ENCODE peak calls at places on chromosomes 16 and 17, in seven cellular contexts. One of them, this sample, is unnamed.

GRCh38 chr16:27980076-27980775 is 83.3 kb downstream of the GSG1L start:
- DNase-seq in K562: no peak
- DNase-seq in HepG2: no peak
- DNase-seq in SK-N-SH: no peak
- DNase-seq in GM12892: no peak
- DNase-seq in H1: no peak
- DNase-seq in GM12878: no peak
- DNase-seq in this sample: no peak

GRCh38 chr17:77580956-77581355 is 377.5 kb upstream of the TNRC6C start:
- DNase-seq in K562: no peak
- DNase-seq in HepG2: no peak
- DNase-seq in SK-N-SH: no peak
- DNase-seq in GM12892: no peak
- DNase-seq in H1: no peak
- DNase-seq in GM12878: no peak
- DNase-seq in this sample: no peak

GRCh38 chr17:28038802-28039600 is 3.5 kb upstream of the NLK start:
- DNase-seq in K562: no peak
- DNase-seq in HepG2: no peak
- DNase-seq in SK-N-SH: no peak
- DNase-seq in GM12892: no peak
- DNase-seq in H1: no peak
- DNase-seq in GM12878: no peak
- DNase-seq in this sample: no peak

GRCh38 chr16:22183335-22183734 is 21.0 kb downstream of the SDR42E2 start:
- DNase-seq in K562: no peak
- DNase-seq in HepG2: no peak
- DNase-seq in SK-N-SH: no peak
- DNase-seq in GM12892: no peak
- DNase-seq in H1: no peak
- DNase-seq in GM12878: no peak
- DNase-seq in this sample: no peak

GRCh38 chr16:49528035-49528434 is 154.4 kb downstream of the C16orf78 start:
- DNase-seq in K562: no peak
- DNase-seq in HepG2: no peak
- DNase-seq in SK-N-SH: peak; percentile 83
- DNase-seq in GM12892: no peak
- DNase-seq in H1: no peak
- DNase-seq in GM12878: no peak
- DNase-seq in this sample: no peak

GRCh38 chr17:17577373-17577772 is 14.1 kb downstream of the PEMT start:
- DNase-seq in K562: no peak
- DNase-seq in HepG2: no peak
- DNase-seq in SK-N-SH: no peak
- DNase-seq in GM12892: no peak
- DNase-seq in H1: no peak
- DNase-seq in GM12878: no peak
- DNase-seq in this sample: no peak

GRCh38 chr16:77430360-77430759 is 4.5 kb downstream of the ADAMTS18 start:
- DNase-seq in K562: no peak
- DNase-seq in HepG2: no peak
- DNase-seq in SK-N-SH: no peak
- DNase-seq in GM12892: no peak
- DNase-seq in H1: no peak
- DNase-seq in GM12878: no peak
- DNase-seq in this sample: no peak

GRCh38 chr16:52069866-52070265 is 477.1 kb downstream of the TOX3 start:
- DNase-seq in K562: no peak
- DNase-seq in HepG2: peak; percentile 51
- DNase-seq in SK-N-SH: peak; percentile 0
- DNase-seq in GM12892: no peak
- DNase-seq in H1: no peak
- DNase-seq in GM12878: no peak
- DNase-seq in this sample: no peak

GRCh38 chr16:49734330-49734729 is 121.6 kb downstream of the ZNF423 start:
- DNase-seq in K562: no peak
- DNase-seq in HepG2: no peak
- DNase-seq in SK-N-SH: no peak
- DNase-seq in GM12892: no peak
- DNase-seq in H1: no peak
- DNase-seq in GM12878: no peak
- DNase-seq in this sample: no peak

GRCh38 chr17:46063239-46063638 is 64.2 kb downstream of the STH start:
- DNase-seq in K562: no peak
- DNase-seq in HepG2: no peak
- DNase-seq in SK-N-SH: no peak
- DNase-seq in GM12892: no peak
- DNase-seq in H1: no peak
- DNase-seq in GM12878: no peak
- DNase-seq in this sample: no peak

GRCh38 chr16:7344806-7345416 is 12.3 kb downstream of the RBFOX1 start:
- DNase-seq in K562: no peak
- DNase-seq in HepG2: no peak
- DNase-seq in SK-N-SH: peak; percentile 23
- DNase-seq in GM12892: no peak
- DNase-seq in H1: no peak
- DNase-seq in GM12878: no peak
- DNase-seq in this sample: no peak

GRCh38 chr16:67277294-67277998 is 1.9 kb upstream of the PLEKHG4 start:
- DNase-seq in K562: peak; percentile 50
- DNase-seq in HepG2: peak; percentile 35
- DNase-seq in SK-N-SH: no peak
- DNase-seq in GM12892: no peak
- DNase-seq in H1: no peak
- DNase-seq in GM12878: no peak
- DNase-seq in this sample: no peak

GRCh38 chr17:61208301-61209098 is 191.1 kb upstream of the TBX2 start:
- DNase-seq in K562: no peak
- DNase-seq in HepG2: no peak
- DNase-seq in SK-N-SH: no peak
- DNase-seq in GM12892: no peak
- DNase-seq in H1: no peak
- DNase-seq in GM12878: no peak
- DNase-seq in this sample: no peak

GRCh38 chr17:80219013-80219776 is 938 bp downstream of the SGSH start:
- DNase-seq in K562: peak; percentile 75
- DNase-seq in HepG2: peak; percentile 53
- DNase-seq in SK-N-SH: peak; percentile 82
- DNase-seq in GM12892: peak; percentile 75
- DNase-seq in H1: no peak
- DNase-seq in GM12878: peak; percentile 66
- DNase-seq in this sample: peak; percentile 83

GRCh38 chr17:36867716-36868115 is 69.6 kb upstream of the LHX1 start:
- DNase-seq in K562: no peak
- DNase-seq in HepG2: no peak
- DNase-seq in SK-N-SH: no peak
- DNase-seq in GM12892: no peak
- DNase-seq in H1: no peak
- DNase-seq in GM12878: no peak
- DNase-seq in this sample: no peak

GRCh38 chr16:25012525-25012991 is 2.6 kb downstream of the ARHGAP17 start:
- DNase-seq in K562: no peak
- DNase-seq in HepG2: no peak
- DNase-seq in SK-N-SH: no peak
- DNase-seq in GM12892: no peak
- DNase-seq in H1: no peak
- DNase-seq in GM12878: no peak
- DNase-seq in this sample: no peak

GRCh38 chr16:25013049-25013448 is 2.1 kb downstream of the ARHGAP17 start:
- DNase-seq in K562: no peak
- DNase-seq in HepG2: no peak
- DNase-seq in SK-N-SH: no peak
- DNase-seq in GM12892: no peak
- DNase-seq in H1: no peak
- DNase-seq in GM12878: no peak
- DNase-seq in this sample: no peak

GRCh38 chr16:25011891-25012499 is 3.2 kb downstream of the ARHGAP17 start:
- DNase-seq in K562: no peak
- DNase-seq in HepG2: no peak
- DNase-seq in SK-N-SH: no peak
- DNase-seq in GM12892: no peak
- DNase-seq in H1: no peak
- DNase-seq in GM12878: no peak
- DNase-seq in this sample: no peak

GRCh38 chr16:25013751-25014499 is 1.2 kb downstream of the ARHGAP17 start:
- DNase-seq in K562: no peak
- DNase-seq in HepG2: no peak
- DNase-seq in SK-N-SH: no peak
- DNase-seq in GM12892: no peak
- DNase-seq in H1: no peak
- DNase-seq in GM12878: peak; percentile 80
- DNase-seq in this sample: no peak

GRCh38 chr16:25014500-25015147 is 545 bp downstream of the ARHGAP17 start:
- DNase-seq in K562: peak; percentile 50
- DNase-seq in HepG2: peak; percentile 59
- DNase-seq in SK-N-SH: peak; percentile 78
- DNase-seq in GM12892: no peak
- DNase-seq in H1: no peak
- DNase-seq in GM12878: no peak
- DNase-seq in this sample: no peak
- TF ChIP-seq TAF1 in K562: no peak
- TF ChIP-seq TAF1 in HepG2: no peak
- TF ChIP-seq TAF1 in SK-N-SH: no peak
- TF ChIP-seq TAF1 in GM12892: no peak
- TF ChIP-seq TAF1 in H1: peak; percentile 38
- TF ChIP-seq TAF1 in GM12878: no peak
- TF ChIP-seq TAF1 in this sample: no peak

DNA sequence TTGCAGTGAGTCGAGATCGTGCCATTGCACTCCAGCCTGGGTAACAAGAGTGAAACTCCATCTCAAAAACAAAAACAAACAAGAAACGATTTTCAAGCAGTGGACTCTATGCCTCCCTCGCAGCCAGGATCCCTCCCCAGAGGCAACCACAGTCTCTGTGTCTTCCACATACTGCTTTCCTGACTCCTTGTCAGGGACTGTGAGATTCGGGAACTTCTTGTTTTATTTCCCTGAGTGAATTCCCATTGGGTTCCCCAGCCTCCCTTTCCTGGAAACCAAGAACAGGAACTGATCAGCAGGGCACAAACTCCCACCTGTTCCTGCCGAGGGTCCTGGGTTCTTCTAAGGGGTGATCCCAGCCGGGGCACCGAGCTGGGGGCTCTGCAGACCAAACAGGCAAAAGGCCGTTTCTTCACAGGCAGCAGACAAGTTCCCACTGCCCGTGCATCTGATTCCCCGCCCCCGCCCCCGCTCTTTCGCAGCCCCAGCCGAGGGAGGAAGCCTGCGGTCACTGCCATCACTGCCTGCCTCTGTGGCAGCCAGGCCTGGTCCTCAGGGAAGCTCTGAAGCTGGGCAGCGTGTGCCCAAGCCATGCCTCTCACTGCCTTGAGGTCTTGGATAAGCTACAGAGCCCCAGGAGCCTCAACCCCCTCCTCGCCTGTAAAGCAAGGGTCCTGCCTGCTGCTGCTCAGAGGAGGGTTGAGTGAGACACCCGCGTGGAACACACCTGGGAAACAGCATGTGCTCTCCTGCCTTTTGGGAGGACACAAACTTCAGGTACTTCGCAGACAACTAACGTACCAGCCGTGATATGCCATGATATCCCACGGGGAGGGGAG is 5.5 kb upstream of the PIEZO1 start:
- DNase-seq in K562: peak; percentile 77
- DNase-seq in HepG2: no peak
- DNase-seq in SK-N-SH: no peak
- DNase-seq in GM12892: no peak
- DNase-seq in H1: no peak
- DNase-seq in GM12878: no peak
- DNase-seq in this sample: no peak
- TF ChIP-seq POLR2AphosphoS5 in K562: no peak
- TF ChIP-seq POLR2AphosphoS5 in HepG2: no peak
- TF ChIP-seq POLR2AphosphoS5 in SK-N-SH: no peak
- TF ChIP-seq POLR2AphosphoS5 in GM12892: no peak
- TF ChIP-seq POLR2AphosphoS5 in H1: no peak
- TF ChIP-seq POLR2AphosphoS5 in GM12878: no peak
- TF ChIP-seq POLR2AphosphoS5 in this sample: no peak

DNA sequence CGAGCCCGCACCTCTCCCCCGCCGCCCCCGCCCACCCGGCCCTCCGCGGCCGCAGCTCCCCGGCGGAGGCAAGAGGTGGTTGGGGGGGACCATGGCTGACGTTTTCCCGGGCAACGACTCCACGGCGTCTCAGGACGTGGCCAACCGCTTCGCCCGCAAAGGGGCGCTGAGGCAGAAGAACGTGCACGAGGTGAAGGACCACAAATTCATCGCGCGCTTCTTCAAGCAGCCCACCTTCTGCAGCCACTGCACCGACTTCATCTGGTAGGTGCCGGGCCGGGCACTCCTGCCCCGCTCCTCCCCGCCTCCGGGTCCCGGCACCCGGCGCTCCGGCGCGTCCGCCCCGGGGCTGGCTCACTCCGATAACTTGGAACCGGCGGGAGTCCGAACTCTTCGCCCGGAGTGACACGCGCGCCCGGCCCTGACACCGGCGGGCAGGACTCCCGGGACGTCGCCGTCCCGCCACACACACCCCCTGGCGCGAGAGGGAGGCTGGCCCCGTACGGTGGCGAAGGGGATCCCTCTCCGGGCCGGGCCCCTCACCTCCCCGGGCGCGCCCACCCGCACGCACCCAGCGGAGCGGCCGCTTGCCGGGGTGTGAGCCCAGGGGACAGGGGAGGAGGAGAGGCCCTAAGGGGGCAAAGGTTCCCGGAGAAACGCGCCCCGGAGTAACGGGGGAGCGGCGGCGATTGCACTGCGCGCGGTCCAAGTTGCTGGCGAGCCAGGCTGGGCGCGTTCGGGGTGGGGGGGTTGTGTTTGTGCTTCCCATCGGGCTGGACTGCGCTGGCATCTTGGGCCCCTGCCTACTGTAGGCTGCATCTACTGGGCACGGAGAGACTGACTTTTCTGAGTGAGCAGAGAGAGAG is 581 bp downstream of the PRKCA start:
- DNase-seq in K562: peak; percentile 39
- DNase-seq in HepG2: peak; percentile 70
- DNase-seq in SK-N-SH: peak; percentile 80
- DNase-seq in GM12892: peak; percentile 5
- DNase-seq in H1: no peak
- DNase-seq in GM12878: no peak
- DNase-seq in this sample: peak; percentile 15
- TF ChIP-seq TAF1 in K562: no peak
- TF ChIP-seq TAF1 in HepG2: peak; percentile 43
- TF ChIP-seq TAF1 in SK-N-SH: peak; percentile 13
- TF ChIP-seq TAF1 in GM12892: no peak
- TF ChIP-seq TAF1 in H1: no peak
- TF ChIP-seq TAF1 in GM12878: no peak
- TF ChIP-seq TAF1 in this sample: no peak

DNA sequence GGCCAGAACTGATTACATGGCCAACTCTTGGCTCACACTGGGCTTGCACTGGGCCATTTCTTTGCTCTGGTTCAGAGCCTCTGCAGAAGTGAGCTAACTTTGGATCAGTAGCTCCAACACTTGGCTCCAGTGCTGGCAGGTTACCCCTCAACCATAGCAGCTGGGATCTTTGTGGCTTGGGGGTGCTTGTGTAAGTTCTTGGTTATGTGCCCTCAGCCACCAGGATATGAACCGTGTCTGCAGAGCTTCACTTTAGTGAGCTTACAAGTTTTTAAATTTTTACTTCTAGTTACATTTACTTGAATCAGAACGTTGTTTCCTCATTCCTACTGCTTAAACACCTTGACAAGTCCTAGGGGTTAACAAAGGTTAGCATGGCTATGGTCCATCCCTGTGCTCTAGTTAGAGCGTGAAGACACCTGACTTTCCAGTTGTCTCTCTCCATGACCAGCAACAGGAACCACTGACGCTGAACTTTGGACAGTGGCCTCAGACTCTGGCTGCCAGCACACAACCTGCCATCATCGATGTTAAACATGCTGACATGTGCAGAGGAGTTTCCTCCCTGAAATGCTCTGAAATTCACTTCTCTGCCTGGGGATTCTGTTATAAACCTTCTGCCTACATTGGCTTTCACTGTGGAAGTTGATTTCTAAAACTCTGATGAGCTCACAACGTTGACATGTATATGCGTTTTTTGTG is 4.1 kb downstream of the PDF start:
- DNase-seq in K562: no peak
- DNase-seq in HepG2: peak; percentile 94
- DNase-seq in SK-N-SH: no peak
- DNase-seq in GM12892: no peak
- DNase-seq in H1: no peak
- DNase-seq in GM12878: no peak
- DNase-seq in this sample: no peak
- TF ChIP-seq POLR2AphosphoS5 in K562: no peak
- TF ChIP-seq POLR2AphosphoS5 in HepG2: no peak
- TF ChIP-seq POLR2AphosphoS5 in SK-N-SH: no peak
- TF ChIP-seq POLR2AphosphoS5 in GM12892: no peak
- TF ChIP-seq POLR2AphosphoS5 in H1: no peak
- TF ChIP-seq POLR2AphosphoS5 in GM12878: no peak
- TF ChIP-seq POLR2AphosphoS5 in this sample: no peak

This sample was measured in GM12891.